ENCODE peak calls at places on chromosome 17, in eight cellular contexts. H is GM23248, A is HCT116, P is MM.1S, O is GM23338, W is hepatocyte, L is neural progenitor cell, U is SK-N-SH. R is an unnamed sample.

GRCh38 chr17:65531508-65532431 is 29.7 kb downstream of the AXIN2 start:
- DNase-seq in H (peak; percentile 53), A (no peak), P (no peak), O (peak; percentile 60), W (peak; percentile 76), L (peak; percentile 60), U (peak; percentile 93), R (no peak)

GRCh38 chr17:60664022-60664421 is 13.6 kb upstream of the BCAS3 start:
- DNase-seq in H (peak; percentile 62), A (no peak), P (no peak), O (no peak), W (no peak), L (no peak), U (no peak), R (no peak)

GRCh38 chr17:78294776-78295175 is 63.3 kb downstream of the TMEM235 start:
- DNase-seq in H (no peak), A (peak; percentile 40), P (no peak), O (no peak), W (no peak), L (no peak), U (no peak), R (peak; percentile 97)

GRCh38 chr17:31466096-31466495 is 74.6 kb downstream of the RAB11FIP4 start:
- DNase-seq in H (no peak), A (no peak), P (no peak), O (no peak), W (no peak), L (no peak), U (no peak), R (no peak)

GRCh38 chr17:28252436-28252835 is 66.6 kb upstream of the TMEM97 start:
- DNase-seq in H (peak; percentile 92), A (no peak), P (no peak), O (no peak), W (no peak), L (no peak), U (no peak), R (peak; percentile 80)

GRCh38 chr17:1997587-1998425 is 27.3 kb downstream of the RTN4RL1 start:
- DNase-seq in H (peak; percentile 44), A (no peak), P (no peak), O (peak; percentile 72), W (peak; percentile 88), L (peak; percentile 78), U (no peak), R (peak; percentile 60)

GRCh38 chr17:27653572-27653971 is 22.6 kb downstream of the LGALS9 start:
- DNase-seq in H (no peak), A (no peak), P (no peak), O (no peak), W (no peak), L (no peak), U (no peak), R (no peak)

GRCh38 chr17:57138956-57139576 is 54.0 kb downstream of the AKAP1 start:
- DNase-seq in H (peak; percentile 12), A (no peak), P (no peak), O (peak; percentile 31), W (no peak), L (no peak), U (no peak), R (peak; percentile 54)

GRCh38 chr17:54947396-54947795 is 21.1 kb downstream of the COX11 start:
- DNase-seq in H (no peak), A (no peak), P (no peak), O (no peak), W (no peak), L (no peak), U (no peak), R (no peak)

GRCh38 chr17:27384261-27384701 is 72.0 kb upstream of the KSR1 start:
- DNase-seq in H (peak; percentile 98), A (no peak), P (no peak), O (no peak), W (no peak), L (no peak), U (no peak), R (peak; percentile 94)

GRCh38 chr17:78357177-78357586 is 2.7 kb downstream of the SOCS3 start:
- DNase-seq in H (peak; percentile 79), A (no peak), P (no peak), O (no peak), W (no peak), L (no peak), U (peak; percentile 72), R (peak; percentile 75)

GRCh38 chr17:19510903-19511302 is 22.8 kb upstream of the SLC47A1 start:
- DNase-seq in H (no peak), A (no peak), P (no peak), O (no peak), W (no peak), L (no peak), U (no peak), R (no peak)

GRCh38 chr17:35725917-35726608 is 5.4 kb upstream of the RASL10B start:
- DNase-seq in H (no peak), A (no peak), P (no peak), O (no peak), W (no peak), L (no peak), U (no peak), R (no peak)

GRCh38 chr17:49545811-49546545 is 29.7 kb upstream of the NXPH3 start:
- DNase-seq in H (no peak), A (no peak), P (no peak), O (no peak), W (no peak), L (no peak), U (peak; percentile 39), R (no peak)
- H3K4me3 ChIP-seq in H (no peak overlapping the region), A (no peak overlapping the region), P (no peak overlapping the region), O (no peak overlapping the region), W (no peak overlapping the region), L (no peak overlapping the region), U (no peak overlapping the region), R (no peak overlapping the region)

GRCh38 chr17:18117974-18118632 is 9.5 kb downstream of the MYO15A start:
- DNase-seq in H (no peak), A (no peak), P (no peak), O (no peak), W (no peak), L (no peak), U (no peak), R (no peak)

GRCh38 chr17:18117533-18117932 is 9.0 kb downstream of the MYO15A start:
- DNase-seq in H (no peak), A (no peak), P (no peak), O (no peak), W (no peak), L (no peak), U (no peak), R (no peak)

GRCh38 chr17:18118633-18118975 is 10.0 kb downstream of the MYO15A start:
- DNase-seq in H (no peak), A (no peak), P (no peak), O (no peak), W (no peak), L (no peak), U (no peak), R (no peak)

GRCh38 chr17:18115517-18115916 is 7.0 kb downstream of the MYO15A start:
- DNase-seq in H (no peak), A (no peak), P (no peak), O (no peak), W (no peak), L (no peak), U (no peak), R (no peak)

DNA sequence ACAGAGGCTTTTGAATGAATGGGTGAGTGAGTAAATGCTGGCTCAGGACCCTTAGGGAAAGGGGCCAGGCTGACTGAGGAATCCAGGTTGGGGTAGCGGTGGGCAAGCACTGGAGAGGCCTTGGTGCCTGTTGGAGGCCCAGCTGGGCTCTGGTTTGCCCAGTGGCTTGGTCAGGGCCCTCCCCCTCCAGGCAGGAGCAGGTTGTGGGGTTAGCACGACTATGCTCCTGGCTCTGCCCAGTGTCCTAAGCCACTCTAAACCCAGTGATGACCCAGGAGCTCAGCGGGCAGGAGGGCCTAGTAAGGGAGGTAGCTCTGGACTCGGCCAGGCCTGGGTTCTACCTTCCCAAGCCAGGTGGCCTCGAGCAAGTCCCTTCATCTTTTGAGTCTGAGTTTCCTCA is 7.5 kb downstream of the MYO15A start:
- DNase-seq in H (no peak), A (no peak), P (no peak), O (no peak), W (no peak), L (no peak), U (no peak), R (no peak)
- H3K27me3 ChIP-seq in H (no peaks in the 10 kb centered on the region), A (no peaks in the 10 kb centered on the region), P (no peaks in the 10 kb centered on the region), O (no peaks in the 10 kb centered on the region), W (no peaks in the 10 kb centered on the region), L (no peaks in the 10 kb centered on the region), U (no peaks in the 10 kb centered on the region), R (no peaks in the 10 kb centered on the region)

GRCh38 chr17:50461550-50462132 is 7.0 kb downstream of the CHAD start:
- DNase-seq in H (no peak), A (no peak), P (no peak), O (no peak), W (no peak), L (no peak), U (no peak), R (no peak)
- TF ChIP-seq EZH2phosphoT487 in H (no peak), A (no peak), P (no peak), O (no peak), W (no peak), L (no peak), U (no peak), R (no peak)

GRCh38 chr17:12790806-12791148 is 1.5 kb downstream of the ARHGAP44 start:
- DNase-seq in H (no peak), A (no peak), P (no peak), O (no peak), W (no peak), L (no peak), U (no peak), R (no peak)
- H3K4me3 ChIP-seq in H (no peak overlapping the region), A (peak overlapping the region; percentile 66), P (no peak overlapping the region), O (peak overlapping the region; percentile 95), W (no peak overlapping the region), L (peak overlapping the region; percentile 88), U (no peak overlapping the region), R (no peak overlapping the region)

GRCh38 chr17:81412490-81413093 is 17.3 kb downstream of the BAHCC1 start:
- DNase-seq in H (no peak), A (no peak), P (no peak), O (no peak), W (no peak), L (no peak), U (no peak), R (no peak)
- H3K27me3 ChIP-seq in H (no peaks in the 10 kb centered on the region), A (no peaks in the 10 kb centered on the region), P (peaks cover 88% of the 10 kb centered on the region), O (no peaks in the 10 kb centered on the region), W (no peaks in the 10 kb centered on the region), L (no peaks in the 10 kb centered on the region), U (no peaks in the 10 kb centered on the region), R (no peaks in the 10 kb centered on the region)

DNA sequence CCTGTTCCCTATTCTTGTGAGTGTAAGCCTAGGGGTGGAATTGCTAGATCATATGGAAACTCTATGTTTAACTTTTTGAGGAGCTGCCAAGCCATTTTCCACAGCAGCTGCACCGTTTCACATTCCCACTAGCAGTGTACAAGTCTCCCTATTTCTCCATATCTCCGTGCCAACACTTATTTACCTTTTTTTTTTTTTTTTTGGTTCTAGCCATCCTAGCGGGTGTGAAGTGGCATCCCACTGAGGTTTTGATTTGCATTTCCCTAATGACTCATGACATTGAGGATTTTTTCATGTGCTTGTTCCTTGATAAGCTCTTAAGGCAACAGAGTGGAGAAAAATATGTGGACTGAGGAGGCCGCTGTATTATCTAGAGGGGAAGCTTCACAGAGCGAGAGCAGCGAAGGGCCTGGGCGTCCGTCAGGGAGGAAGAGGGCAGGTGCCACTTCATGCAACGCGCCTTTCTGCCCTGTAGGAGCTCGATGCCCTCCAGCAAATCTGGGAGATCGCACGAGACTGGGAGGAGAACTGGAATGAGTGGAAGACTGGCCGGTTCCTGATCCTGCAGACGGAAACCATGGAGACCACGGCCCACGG is 50.0 kb downstream of the DNAH2 start:
- DNase-seq in H (no peak), A (no peak), P (no peak), O (no peak), W (no peak), L (no peak), U (no peak), R (no peak)
- TF ChIP-seq EZH2phosphoT487 in H (no peak), A (no peak), P (no peak), O (no peak), W (no peak), L (no peak), U (no peak), R (no peak)